ENCODE peak calls at places on chromosomes 1 and 21, in four cellular contexts. V is heart right ventricle, F is IMR-90, I is astrocyte. C is an unnamed sample. For H3K4me1, the result is how much of the 10 kb centered on the place peaks cover.

GRCh38 chr1:230792691-230793462 is 45.7 kb downstream of the CAPN9 start:
- DNase-seq in V (no peak), F (peak), I (no peak), C (no peak)

GRCh38 chr1:167517535-167518330 is 596 bp downstream of the CD247 start:
- DNase-seq in V (peak), F (no peak), I (no peak), C (no peak)

GRCh38 chr1:22825790-22826189 is 115.2 kb downstream of the EPHB2 start:
- DNase-seq in V (no peak), F (no peak), I (no peak), C (no peak)

GRCh38 chr1:206953626-206954025 is 7.4 kb upstream of the PIGR start:
- DNase-seq in V (no peak), F (no peak), I (no peak), C (no peak)

GRCh38 chr1:219210067-219210466 is 36.4 kb downstream of the LYPLAL1 start:
- DNase-seq in V (no peak), F (peak), I (no peak), C (no peak)

GRCh38 chr1:26719205-26719604 is 23.4 kb downstream of the ARID1A start:
- DNase-seq in V (no peak), F (no peak), I (no peak), C (no peak)

GRCh38 chr1:80582980-80583379 is 1217.8 kb upstream of the ADGRL2 start:
- DNase-seq in V (no peak), F (no peak), I (peak), C (no peak)

GRCh38 chr1:2300004-2300771 is 72.1 kb downstream of the SKI start:
- DNase-seq in V (no peak), F (no peak), I (no peak), C (no peak)

GRCh38 chr1:18479484-18479883 is 1.2 kb upstream of the KLHDC7A start:
- DNase-seq in V (no peak), F (no peak), I (no peak), C (no peak)

GRCh38 chr1:212415107-212415841 is 588 bp upstream of the PACC1 start:
- DNase-seq in V (no peak), F (no peak), I (no peak), C (no peak)

GRCh38 chr1:41924911-41925310 is 6.2 kb upstream of the HIVEP3 start:
- DNase-seq in V (no peak), F (no peak), I (no peak), C (no peak)

GRCh38 chr1:53715478-53715877 is 23.5 kb downstream of the GLIS1 start:
- DNase-seq in V (no peak), F (peak), I (no peak), C (no peak)

GRCh38 chr1:169515641-169516040 is 29.9 kb upstream of the SLC19A2 start:
- DNase-seq in V (no peak), F (no peak), I (no peak), C (no peak)

GRCh38 chr21:44955803-44956175 is 16.0 kb downstream of the SLX9 start:
- DNase-seq in V (no peak), F (no peak), I (no peak), C (no peak)

GRCh38 chr1:228072658-228073043 is 9.9 kb upstream of the ARF1 start:
- DNase-seq in V (no peak), F (no peak), I (no peak), C (no peak)

GRCh38 chr1:210598135-210598652 is 269.5 kb downstream of the HHAT start:
- DNase-seq in V (peak), F (peak), I (peak), C (peak)

GRCh38 chr1:36155560-36156328 is at the start of gene MAP7D1:
- DNase-seq in V (peak), F (peak), I (peak), C (peak)

GRCh38 chr1:202013601-202014000 is 3.2 kb downstream of the ELF3 start:
- DNase-seq in V (no peak), F (no peak), I (no peak), C (no peak)
- H3K4me1 ChIP-seq in V (under half), F (under half), I (under half), C (under half)

GRCh38 chr1:77282866-77283539 is 1.2 kb downstream of the AK5 start:
- DNase-seq in V (no peak), F (peak), I (peak), C (no peak)

GRCh38 chr1:77282187-77282865 is 507 bp downstream of the AK5 start:
- DNase-seq in V (no peak), F (peak), I (peak), C (no peak)

GRCh38 chr1:77279929-77280328 is 1.9 kb upstream of the AK5 start:
- DNase-seq in V (no peak), F (no peak), I (no peak), C (no peak)

GRCh38 chr1:77280962-77281361 is 857 bp upstream of the AK5 start:
- DNase-seq in V (no peak), F (no peak), I (no peak), C (no peak)

GRCh38 chr1:77281491-77282186 is at the start of gene AK5:
- DNase-seq in V (peak), F (peak), I (peak), C (no peak)
- H3K4me3 ChIP-seq in V (peak), F (peak), I (peak), C (peak)

DNA sequence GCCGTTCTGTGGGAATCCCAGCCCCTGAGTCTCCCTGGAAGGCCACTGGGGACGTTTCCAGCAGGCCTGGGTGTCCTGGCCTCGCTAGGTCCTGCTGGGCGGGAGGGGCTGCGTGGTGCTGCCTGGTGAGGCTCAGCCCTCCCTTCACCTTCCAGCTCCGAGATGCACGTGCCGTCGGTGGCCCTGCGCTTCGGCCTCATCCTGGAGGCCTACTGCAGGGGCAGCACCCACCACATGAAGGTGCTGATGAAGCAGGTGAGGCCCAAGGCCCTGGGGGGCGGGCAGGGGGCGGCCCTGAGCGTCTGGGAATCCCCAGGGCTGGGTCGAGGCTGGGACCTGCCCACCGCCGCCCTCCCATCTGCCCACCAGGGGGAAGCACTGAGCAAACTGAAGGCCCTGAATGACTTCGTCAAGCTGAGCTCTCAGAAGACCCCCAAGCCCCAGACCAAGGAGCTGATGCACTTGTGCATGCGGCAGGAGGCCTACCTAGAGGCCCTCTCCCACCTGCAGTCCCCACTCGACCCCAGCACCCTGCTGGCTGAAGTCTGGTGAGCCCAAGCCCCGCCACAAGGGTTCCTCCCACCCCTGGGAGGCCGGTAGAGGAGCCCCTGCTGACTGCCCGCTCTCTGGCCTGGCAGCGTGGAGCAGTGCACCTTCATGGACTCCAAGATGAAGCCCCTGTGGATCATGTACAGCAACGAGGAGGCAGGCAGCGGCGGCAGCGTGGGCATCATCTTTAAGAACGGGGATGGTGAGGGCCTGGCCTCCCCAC is 70.3 kb downstream of the PIK3CD start:
- DNase-seq in V (peak), F (no peak), I (no peak), C (no peak)
- H3K4me1 ChIP-seq in V (under half), F (under half), I (under half), C (under half)

DNA sequence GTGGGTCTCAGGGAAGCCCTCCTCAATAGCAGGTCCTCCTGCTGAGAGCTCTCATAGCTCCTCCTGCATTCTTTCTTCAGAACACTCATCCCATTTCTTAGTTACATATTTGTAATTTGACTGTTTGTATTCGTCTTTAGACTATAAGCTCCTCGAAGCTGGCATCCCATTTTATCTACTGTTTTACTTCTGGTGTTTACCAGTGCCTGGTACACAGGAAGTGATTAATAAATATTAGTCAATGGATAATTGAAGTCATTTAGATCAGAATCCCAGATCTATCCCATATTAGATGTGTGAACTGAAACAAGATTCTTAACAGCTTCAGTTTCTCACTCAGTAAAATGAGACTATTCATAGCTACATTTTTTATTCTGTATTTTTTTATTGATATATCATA is 88.7 kb downstream of the PLPP3 start:
- DNase-seq in V (no peak), F (no peak), I (no peak), C (no peak)
- H3K4me3 ChIP-seq in V (no peak), F (no peak), I (no peak), C (no peak)

DNA sequence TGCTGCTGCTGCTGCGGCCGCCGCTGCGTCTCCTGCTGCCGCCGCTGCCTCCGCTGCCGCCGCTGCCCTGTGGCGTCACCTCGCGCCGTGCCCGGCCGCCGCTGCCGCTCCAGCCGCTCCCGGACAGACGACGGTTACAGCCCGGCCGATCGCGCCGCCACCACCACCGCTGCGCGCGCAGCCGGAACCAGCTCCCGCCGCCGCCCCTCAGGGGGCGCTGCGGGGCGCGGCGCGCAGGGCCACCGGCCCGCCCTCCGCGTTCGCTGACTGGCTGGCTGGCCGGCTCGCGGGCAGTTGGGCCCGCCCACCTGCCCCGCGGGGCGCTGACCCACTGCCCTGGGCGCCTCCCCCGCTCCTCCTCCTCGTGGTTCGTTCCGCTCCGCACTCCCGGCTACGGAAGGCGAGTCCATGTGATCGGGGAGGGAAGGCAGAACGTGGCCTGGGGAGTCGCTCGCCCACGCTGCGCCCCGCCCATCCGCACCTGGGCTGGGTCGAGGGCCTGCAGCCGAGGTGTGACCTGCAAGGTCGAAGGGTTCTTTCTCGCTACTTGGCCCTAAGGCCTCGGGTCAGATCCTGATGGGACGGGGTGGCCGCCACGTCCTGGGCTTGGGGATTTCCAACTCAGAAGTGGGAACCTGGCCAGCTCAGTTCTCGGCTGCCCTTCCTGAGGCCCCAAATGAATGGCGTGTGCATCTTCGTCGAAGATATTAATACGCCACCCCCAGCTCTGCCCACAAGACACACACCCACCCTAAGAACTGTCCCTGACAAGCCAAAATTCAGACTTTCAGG is at the start of gene PTP4A2:
- DNase-seq in V (peak), F (peak), I (peak), C (peak)
- H3K4me1 ChIP-seq in V (under half), F (under half), I (under half), C (under half)

GRCh38 chr1:39608906-39609305 is 30.5 kb downstream of the HEYL start:
- DNase-seq in V (no peak), F (no peak), I (no peak), C (no peak)

GRCh38 chr1:39613250-39613649 is 26.2 kb downstream of the HEYL start:
- DNase-seq in V (no peak), F (peak), I (no peak), C (no peak)

GRCh38 chr1:39614488-39614887 is 25.0 kb downstream of the HEYL start:
- DNase-seq in V (no peak), F (no peak), I (no peak), C (no peak)

GRCh38 chr1:39615086-39615662 is 24.3 kb downstream of the HEYL start:
- DNase-seq in V (no peak), F (no peak), I (no peak), C (no peak)

DNA sequence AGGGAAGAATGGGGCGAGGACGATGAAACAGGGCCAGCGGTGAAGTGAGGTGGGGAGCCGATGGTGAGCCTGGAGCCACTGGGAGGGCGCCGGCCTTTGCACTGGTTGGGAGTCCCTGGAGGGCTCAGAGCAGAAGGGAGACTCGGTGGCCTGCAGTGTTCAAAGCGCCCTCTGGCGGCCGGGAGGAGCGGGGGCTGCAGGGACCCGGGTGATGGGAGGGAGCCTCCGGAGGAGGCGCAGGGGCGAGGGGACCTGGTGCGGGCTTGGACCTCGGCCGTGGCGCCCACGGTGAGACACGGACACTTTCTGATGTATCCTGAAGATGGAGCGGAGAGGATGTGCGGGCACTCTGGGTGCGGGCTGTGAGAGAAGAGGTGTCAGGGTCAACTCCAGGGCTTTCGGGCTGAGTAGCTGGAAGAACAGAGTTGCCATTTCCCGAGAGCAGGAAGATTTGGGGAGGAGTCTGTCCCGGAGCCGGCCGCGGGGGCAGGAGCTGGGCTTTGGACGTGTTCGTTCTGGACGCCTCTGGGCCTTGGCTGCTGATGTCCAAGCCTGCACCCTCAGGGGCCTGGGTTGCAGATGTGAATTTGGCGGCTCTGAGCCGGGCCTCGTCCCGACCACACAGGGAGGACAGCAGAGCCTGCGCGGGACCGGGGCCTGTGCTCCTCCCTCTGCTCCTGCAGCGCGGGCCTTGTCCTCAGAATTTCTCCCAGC is 29.7 kb downstream of the HEYL start:
- DNase-seq in V (peak), F (no peak), I (no peak), C (peak)
- H3K4me3 ChIP-seq in V (no peak), F (no peak), I (no peak), C (no peak)

GRCh38 chr21:43307677-43308070 is 119.3 kb downstream of the SIK1 start:
- DNase-seq in V (no peak), F (no peak), I (no peak), C (peak)
- H3K4me1 ChIP-seq in V (under half), F (under half), I (under half), C (under half)

GRCh38 chr1:174165471-174166137 is 6.3 kb downstream of the RABGAP1L start:
- DNase-seq in V (no peak), F (no peak), I (no peak), C (peak)
- H3K4me3 ChIP-seq in V (no peak), F (no peak), I (no peak), C (no peak)

GRCh38 chr1:117231748-117232373 is 21.1 kb upstream of the VTCN1 start:
- DNase-seq in V (no peak), F (no peak), I (no peak), C (no peak)

GRCh38 chr1:117237701-117238413 is 27.1 kb upstream of the VTCN1 start:
- DNase-seq in V (no peak), F (no peak), I (peak), C (no peak)

GRCh38 chr1:117232551-117232950 is 21.8 kb upstream of the VTCN1 start:
- DNase-seq in V (no peak), F (no peak), I (peak), C (no peak)

GRCh38 chr1:117239467-117239866 is 28.7 kb upstream of the VTCN1 start:
- DNase-seq in V (no peak), F (no peak), I (no peak), C (no peak)

DNA sequence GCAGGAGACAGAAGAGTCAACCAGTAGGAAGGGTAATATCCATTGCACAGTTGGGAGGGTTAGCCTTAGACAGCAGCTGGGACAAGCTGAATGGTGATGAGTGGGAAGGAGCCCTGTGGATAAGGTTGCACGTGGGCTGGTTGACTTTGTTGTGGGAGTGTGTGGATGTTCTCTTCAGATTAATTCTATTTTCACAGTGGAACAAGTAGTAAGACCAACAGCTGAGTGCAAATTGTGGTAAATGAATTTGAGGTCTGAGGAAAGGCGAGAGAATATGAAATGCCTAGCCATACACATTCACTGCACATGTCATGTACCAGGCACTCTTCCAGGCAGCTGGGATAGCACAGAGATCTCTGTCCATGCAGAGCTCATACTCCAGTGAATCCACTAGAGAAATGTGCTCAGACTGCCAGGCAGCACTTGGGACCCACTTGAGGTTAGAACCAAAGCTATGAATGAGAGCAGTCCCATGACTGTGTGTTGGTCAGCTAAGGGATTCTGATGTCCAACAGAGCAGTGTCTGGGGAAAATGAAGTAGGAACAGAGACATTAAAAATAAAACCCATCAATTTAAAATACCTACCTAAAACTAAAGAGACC is 25.2 kb upstream of the VTCN1 start:
- DNase-seq in V (peak), F (no peak), I (no peak), C (no peak)
- H3K4me1 ChIP-seq in V (under half), F (under half), I (under half), C (under half)